ENCODE peak calls at places on chromosomes 11 and 22, in eight cellular contexts. G is DND-41, V is NB4, Q is breast epithelium, P is fibroblast of lung, N is amniotic stem cell, S is caudate nucleus, D is ELF-1. J is an unnamed sample.
A peak's percentile ranks its signal among the peaks of the same experiment; 100 is the strongest.

GRCh38 chr22:45448431-45448830 is 34.9 kb downstream of the RIBC2 start:
- DNase-seq in D (peak; percentile 68), S (no peak), N (no peak), P (peak; percentile 76), G (no peak), V (no peak), Q (no peak), J (no peak)

GRCh38 chr22:39356464-39356863 is 6.7 kb downstream of the SYNGR1 start:
- DNase-seq in Q (peak; percentile 75), S (no peak), V (no peak), N (no peak), P (no peak), D (no peak), G (no peak), J (peak; percentile 80)

GRCh38 chr11:13073119-13073981 is 64.2 kb downstream of the RASSF10 start:
- DNase-seq in S (no peak), P (no peak), G (no peak), D (peak; percentile 65), V (no peak), N (no peak), Q (no peak), J (no peak)

GRCh38 chr22:36409067-36409466 is 21.3 kb upstream of the MYH9 start:
- DNase-seq in N (no peak), G (no peak), D (no peak), Q (no peak), P (no peak), V (no peak), S (no peak), J (no peak)

GRCh38 chr11:11407738-11408084 is 54.7 kb upstream of the CSNK2A3 start:
- DNase-seq in Q (no peak), D (no peak), P (no peak), S (no peak), V (no peak), N (no peak), G (no peak), J (no peak)

GRCh38 chr11:10908215-10908990 is 50.5 kb upstream of the ZBED5 start:
- DNase-seq in D (peak; percentile 51), S (no peak), G (no peak), P (peak; percentile 84), Q (no peak), N (peak; percentile 46), V (no peak), J (no peak)

GRCh38 chr11:36454551-36454950 is 55.5 kb downstream of the TRAF6 start:
- DNase-seq in N (no peak), V (no peak), D (no peak), G (no peak), S (no peak), Q (no peak), P (no peak), J (no peak)

GRCh38 chr11:102347526-102348331 is 715 bp downstream of the BIRC2 start:
- DNase-seq in S (peak; percentile 44), V (peak; percentile 65), D (peak; percentile 31), P (peak; percentile 55), Q (no peak), N (no peak), G (peak; percentile 40), J (no peak)

GRCh38 chr11:31810779-31811647 is at the start of gene PAX6:
- DNase-seq in D (peak; percentile 86), N (no peak), Q (peak; percentile 50), V (peak; percentile 97), G (no peak), P (no peak), S (peak; percentile 66), J (no peak)

GRCh38 chr22:37542959-37543358 is 17.3 kb upstream of the CDC42EP1 start:
- DNase-seq in V (no peak), S (no peak), D (no peak), Q (no peak), P (no peak), G (no peak), N (no peak), J (no peak)

GRCh38 chr22:37846433-37846832 is 2.3 kb upstream of the ANKRD54 start:
- DNase-seq in D (no peak), S (no peak), V (no peak), P (no peak), N (no peak), G (no peak), Q (no peak), J (no peak)

GRCh38 chr11:64754124-64754918 is 5.5 kb downstream of the PYGM start:
- DNase-seq in S (no peak), D (no peak), V (no peak), Q (no peak), G (no peak), N (no peak), P (no peak), J (no peak)

GRCh38 chr11:28090052-28090749 is 17.8 kb downstream of the KIF18A start:
- DNase-seq in P (peak; percentile 82), G (no peak), Q (no peak), V (no peak), D (no peak), S (no peak), N (no peak), J (no peak)

GRCh38 chr11:76303399-76303798 is 77.5 kb downstream of the THAP12 start:
- DNase-seq in S (no peak), V (no peak), D (no peak), N (no peak), P (no peak), Q (no peak), G (no peak), J (no peak)

GRCh38 chr11:37657645-37658044 is 1059.6 kb upstream of the RAG2 start:
- DNase-seq in N (peak; percentile 5), D (no peak), P (peak; percentile 34), V (peak; percentile 16), S (no peak), Q (no peak), G (no peak), J (no peak)

GRCh38 chr11:105802390-105802789 is 192.5 kb downstream of the GRIA4 start:
- DNase-seq in Q (no peak), V (no peak), N (no peak), G (no peak), S (no peak), D (no peak), P (no peak), J (no peak)

GRCh38 chr11:130599073-130599654 is 150.7 kb downstream of the ADAMTS15 start:
- DNase-seq in N (no peak), S (no peak), Q (no peak), D (no peak), G (no peak), V (no peak), P (peak; percentile 62), J (no peak)

GRCh38 chr11:133681901-133682300 is 149.6 kb upstream of the OPCML start:
- DNase-seq in V (no peak), Q (no peak), N (no peak), P (no peak), S (no peak), G (no peak), D (peak; percentile 38), J (peak; percentile 87)

GRCh38 chr11:119254239-119254638 is 48.1 kb downstream of the CBL start:
- DNase-seq in V (no peak), N (no peak), P (no peak), D (no peak), S (no peak), G (no peak), Q (no peak), J (no peak)

GRCh38 chr11:114953039-114953438 is 274.7 kb downstream of the NXPE2 start:
- DNase-seq in G (no peak), P (no peak), V (peak; percentile 22), D (no peak), Q (no peak), N (no peak), S (no peak), J (peak; percentile 34)

GRCh38 chr11:62602141-62603071 is 741 bp upstream of the MTA2 start:
- DNase-seq in V (no peak), D (peak; percentile 69), G (no peak), S (peak; percentile 74), N (no peak), P (peak; percentile 70), Q (peak; percentile 72), J (peak; percentile 72)

GRCh38 chr22:39661842-39662676 is 91.5 kb downstream of the CACNA1I start:
- DNase-seq in P (no peak), V (no peak), G (no peak), S (no peak), N (no peak), D (peak; percentile 85), Q (no peak), J (no peak)

GRCh38 chr11:1067812-1068496 is 6.7 kb upstream of the MUC2 start:
- DNase-seq in N (no peak), D (no peak), G (no peak), P (no peak), Q (no peak), S (no peak), V (no peak), J (no peak)

GRCh38 chr11:65414776-65415498 is 7.7 kb upstream of the NEAT1 start:
- DNase-seq in N (no peak), V (no peak), G (no peak), Q (peak; percentile 39), S (no peak), P (no peak), D (no peak), J (no peak)

GRCh38 chr11:1171985-1172728 is 14.4 kb downstream of the MUC5AC start:
- DNase-seq in Q (no peak), V (no peak), P (no peak), G (no peak), N (no peak), S (no peak), D (peak; percentile 38), J (no peak)

GRCh38 chr22:23762866-23763578 is at the start of gene C22orf15:
- DNase-seq in P (no peak), N (no peak), S (no peak), G (peak; percentile 62), V (peak; percentile 58), Q (no peak), D (no peak), J (peak; percentile 53)

GRCh38 chr11:124481365-124482323 is 36.1 kb upstream of the OR8B8 start:
- DNase-seq in D (peak; percentile 64), N (no peak), G (peak; percentile 48), Q (no peak), S (peak; percentile 43), P (peak; percentile 39), V (peak; percentile 73), J (peak; percentile 68)

GRCh38 chr22:47322854-47323253 is 560.4 kb downstream of the TBC1D22A start:
- DNase-seq in G (no peak), Q (no peak), D (no peak), V (no peak), S (no peak), P (no peak), N (no peak), J (no peak)

GRCh38 chr22:32951807-32952153 is 106.4 kb downstream of the SYN3 start:
- DNase-seq in G (no peak), V (no peak), S (no peak), P (no peak), Q (no peak), D (peak; percentile 5), N (no peak), J (peak; percentile 46)

GRCh38 chr11:106708348-106708747 is 309.9 kb downstream of the GUCY1A2 start:
- DNase-seq in P (no peak), Q (no peak), D (peak; percentile 21), S (no peak), V (no peak), N (no peak), G (no peak), J (no peak)

GRCh38 chr11:85725510-85726258 is 39.7 kb upstream of the CCDC89 start:
- DNase-seq in Q (no peak), G (no peak), N (peak; percentile 61), V (no peak), P (peak; percentile 88), D (no peak), S (no peak), J (no peak)

J was measured in WERI-Rb-1.